ENCODE peak calls at places on chromosomes 11 and 22, in six cellular contexts. One of them, this sample, is unnamed.

GRCh38 chr11:34449013-34449412 is 10.3 kb downstream of the CAT start:
- DNase-seq in spleen: no peak
- DNase-seq in prostate gland: no peak
- DNase-seq in A549: no peak
- DNase-seq in heart left ventricle: no peak
- DNase-seq in esophagus squamous epithelium: no peak
- DNase-seq in this sample: no peak

GRCh38 chr22:39254789-39255298 is 10.1 kb upstream of the PDGFB start:
- DNase-seq in esophagus squamous epithelium: no peak
- DNase-seq in prostate gland: no peak
- DNase-seq in heart left ventricle: peak
- DNase-seq in spleen: no peak
- DNase-seq in A549: no peak
- DNase-seq in this sample: no peak

GRCh38 chr11:114197799-114198500 is 98.2 kb upstream of the NNMT start:
- DNase-seq in A549: no peak
- DNase-seq in heart left ventricle: peak
- DNase-seq in spleen: peak
- DNase-seq in esophagus squamous epithelium: no peak
- DNase-seq in prostate gland: peak
- DNase-seq in this sample: no peak

GRCh38 chr11:100855466-100856067 is 168.5 kb downstream of the ARHGAP42 start:
- DNase-seq in A549: peak
- DNase-seq in prostate gland: no peak
- DNase-seq in spleen: no peak
- DNase-seq in heart left ventricle: no peak
- DNase-seq in esophagus squamous epithelium: no peak
- DNase-seq in this sample: no peak

GRCh38 chr11:123507043-123507442 is 77.0 kb downstream of the GRAMD1B start:
- DNase-seq in heart left ventricle: no peak
- DNase-seq in prostate gland: no peak
- DNase-seq in A549: no peak
- DNase-seq in spleen: no peak
- DNase-seq in esophagus squamous epithelium: no peak
- DNase-seq in this sample: no peak

GRCh38 chr22:42376721-42377177 is 55.5 kb downstream of the NFAM1 start:
- DNase-seq in esophagus squamous epithelium: no peak
- DNase-seq in spleen: peak
- DNase-seq in prostate gland: no peak
- DNase-seq in heart left ventricle: peak
- DNase-seq in A549: no peak
- DNase-seq in this sample: peak

GRCh38 chr22:48380016-48380665 is 1447.5 kb downstream of the BRD1 start:
- DNase-seq in spleen: peak
- DNase-seq in prostate gland: no peak
- DNase-seq in A549: no peak
- DNase-seq in esophagus squamous epithelium: no peak
- DNase-seq in heart left ventricle: no peak
- DNase-seq in this sample: no peak

GRCh38 chr11:114135737-114136151 is 76.2 kb downstream of the ZBTB16 start:
- DNase-seq in esophagus squamous epithelium: no peak
- DNase-seq in heart left ventricle: no peak
- DNase-seq in spleen: no peak
- DNase-seq in A549: no peak
- DNase-seq in prostate gland: no peak
- DNase-seq in this sample: no peak

GRCh38 chr11:65278351-65278750 is 16.6 kb downstream of the POLA2 start:
- DNase-seq in esophagus squamous epithelium: no peak
- DNase-seq in spleen: no peak
- DNase-seq in A549: no peak
- DNase-seq in heart left ventricle: no peak
- DNase-seq in prostate gland: no peak
- DNase-seq in this sample: no peak

GRCh38 chr11:33724644-33725035 is 11.6 kb downstream of the CD59 start:
- DNase-seq in heart left ventricle: no peak
- DNase-seq in esophagus squamous epithelium: no peak
- DNase-seq in A549: no peak
- DNase-seq in prostate gland: no peak
- DNase-seq in spleen: no peak
- DNase-seq in this sample: no peak

GRCh38 chr22:19974935-19975706 is 33.5 kb upstream of the TXNRD2 start:
- DNase-seq in spleen: no peak
- DNase-seq in A549: no peak
- DNase-seq in prostate gland: no peak
- DNase-seq in heart left ventricle: no peak
- DNase-seq in esophagus squamous epithelium: no peak
- DNase-seq in this sample: no peak

GRCh38 chr11:68441466-68442230 is 18.9 kb upstream of the PPP6R3 start:
- DNase-seq in A549: no peak
- DNase-seq in spleen: no peak
- DNase-seq in esophagus squamous epithelium: no peak
- DNase-seq in heart left ventricle: no peak
- DNase-seq in prostate gland: no peak
- DNase-seq in this sample: no peak

GRCh38 chr11:12150831-12151382 is 40.5 kb downstream of the MICAL2 start:
- DNase-seq in A549: no peak
- DNase-seq in prostate gland: no peak
- DNase-seq in spleen: peak
- DNase-seq in esophagus squamous epithelium: no peak
- DNase-seq in heart left ventricle: no peak
- DNase-seq in this sample: no peak

DNA sequence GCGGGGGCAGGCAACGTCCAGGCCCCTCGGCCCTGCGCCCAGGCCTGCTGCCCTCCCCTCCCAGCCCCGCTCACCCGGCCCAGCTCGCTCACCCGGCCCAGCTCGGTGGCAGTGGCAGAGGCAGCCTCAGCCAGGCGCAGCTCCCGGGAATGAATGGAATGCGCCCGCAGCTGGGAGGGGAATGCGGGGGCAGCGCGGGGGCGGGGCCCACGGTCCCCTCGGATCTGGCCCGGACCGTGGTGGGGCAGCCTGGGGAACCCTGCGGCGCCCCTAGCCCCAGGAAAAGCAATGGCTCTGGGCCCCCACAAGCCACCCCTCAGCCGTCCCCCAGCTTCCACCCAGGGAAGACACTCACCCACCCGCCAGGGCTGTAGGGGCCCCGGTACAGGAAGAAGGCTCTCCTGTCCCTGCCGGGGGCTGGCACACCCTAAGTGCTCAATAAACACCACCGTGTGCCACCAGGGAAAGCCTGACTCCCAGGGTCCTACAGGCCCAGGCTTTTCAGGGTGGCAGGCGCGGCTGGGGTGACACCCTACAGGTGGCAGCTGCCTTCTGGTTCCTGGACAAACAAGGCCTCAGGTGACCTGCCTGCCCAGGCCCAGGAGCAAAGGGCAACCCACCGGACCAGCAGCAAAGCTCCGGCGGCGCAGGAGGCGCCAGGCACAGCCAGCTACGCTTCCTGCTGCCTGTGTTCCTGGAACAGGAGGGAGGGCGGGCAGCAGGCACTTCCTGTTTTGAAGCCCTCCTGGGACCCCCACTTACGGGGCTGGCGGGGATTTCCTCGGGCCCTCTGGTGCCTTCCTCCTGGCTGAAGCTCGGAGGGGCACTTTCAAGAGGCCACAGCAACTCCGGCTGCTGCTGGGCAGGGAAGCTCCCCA is 13.8 kb downstream of the PLXNB2 start:
- DNase-seq in spleen: peak
- DNase-seq in heart left ventricle: peak
- DNase-seq in prostate gland: peak
- DNase-seq in A549: no peak
- DNase-seq in esophagus squamous epithelium: no peak
- DNase-seq in this sample: no peak
- TF ChIP-seq POLR2A in spleen: no peak
- TF ChIP-seq POLR2A in heart left ventricle: no peak
- TF ChIP-seq POLR2A in prostate gland: no peak
- TF ChIP-seq POLR2A in A549: no peak
- TF ChIP-seq POLR2A in esophagus squamous epithelium: no peak
- TF ChIP-seq POLR2A in this sample: no peak

DNA sequence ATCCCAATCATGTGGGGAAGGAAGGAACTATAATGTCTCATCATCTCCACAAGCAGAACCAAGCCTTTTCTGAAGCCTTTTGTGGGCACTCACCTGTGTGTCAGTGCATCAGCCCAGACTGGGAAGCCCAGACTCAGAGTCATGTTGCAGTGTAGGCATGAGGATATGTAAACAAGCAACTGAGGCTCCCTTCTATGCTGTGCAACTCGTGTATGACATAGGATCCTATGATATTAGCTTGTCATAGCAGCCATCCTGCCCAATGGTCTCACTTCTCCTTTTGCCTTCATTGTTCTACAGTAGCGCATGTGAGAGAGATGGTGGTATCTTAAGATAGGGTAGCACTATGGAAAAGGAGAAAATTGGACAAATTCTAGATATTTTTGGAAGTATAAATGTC is 103.4 kb upstream of the OLFML1 start:
- DNase-seq in prostate gland: no peak
- DNase-seq in heart left ventricle: no peak
- DNase-seq in esophagus squamous epithelium: no peak
- DNase-seq in spleen: no peak
- DNase-seq in A549: no peak
- DNase-seq in this sample: no peak
- TF ChIP-seq CTCF in prostate gland: no peak
- TF ChIP-seq CTCF in heart left ventricle: no peak
- TF ChIP-seq CTCF in esophagus squamous epithelium: no peak
- TF ChIP-seq CTCF in spleen: no peak
- TF ChIP-seq CTCF in A549: no peak
- TF ChIP-seq CTCF in this sample: no peak

DNA sequence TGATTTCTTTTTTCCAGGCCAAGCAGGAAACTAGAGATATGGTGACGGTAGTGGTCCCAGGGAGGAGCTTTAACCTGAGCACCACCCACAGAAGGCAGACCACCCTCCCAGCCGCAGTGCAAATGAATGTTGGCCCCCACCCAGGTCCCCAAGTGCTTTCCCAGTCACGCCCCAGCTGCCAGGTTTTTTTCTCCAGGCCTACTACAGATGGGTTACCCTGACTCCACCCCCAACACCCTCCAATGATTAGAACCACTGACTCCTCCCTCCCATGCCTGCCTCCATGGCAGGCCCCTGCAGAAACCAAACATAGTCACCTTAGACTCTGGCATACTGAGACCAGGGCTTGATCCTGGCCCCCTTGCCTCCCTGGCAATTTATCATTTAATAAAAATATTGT is 58.7 kb upstream of the CHST1 start:
- DNase-seq in prostate gland: no peak
- DNase-seq in spleen: no peak
- DNase-seq in heart left ventricle: no peak
- DNase-seq in esophagus squamous epithelium: no peak
- DNase-seq in A549: no peak
- DNase-seq in this sample: no peak
- H3K27ac ChIP-seq in prostate gland: no peak
- H3K27ac ChIP-seq in spleen: no peak
- H3K27ac ChIP-seq in heart left ventricle: no peak
- H3K27ac ChIP-seq in esophagus squamous epithelium: no peak
- H3K27ac ChIP-seq in A549: no peak
- H3K27ac ChIP-seq in this sample: no peak

GRCh38 chr11:28110108-28110838 is 2.1 kb downstream of the METTL15 start:
- DNase-seq in prostate gland: peak
- DNase-seq in spleen: peak
- DNase-seq in A549: peak
- DNase-seq in esophagus squamous epithelium: peak
- DNase-seq in heart left ventricle: peak
- DNase-seq in this sample: no peak
- TF ChIP-seq POLR2A in prostate gland: peak
- TF ChIP-seq POLR2A in spleen: no peak
- TF ChIP-seq POLR2A in A549: peak
- TF ChIP-seq POLR2A in esophagus squamous epithelium: no peak
- TF ChIP-seq POLR2A in heart left ventricle: no peak
- TF ChIP-seq POLR2A in this sample: no peak

This sample was measured in vagina.